ENCODE peak calls at places on chromosomes 12 and 14, in four cellular contexts. M, Q, G and C are unnamed samples.

GRCh38 chr14:31255286-31255685 is 47.7 kb upstream of the HECTD1 start:
- DNase-seq in G (no peak), M (no peak), Q (no peak), C (no peak)

GRCh38 chr12:83470749-83471148 is 784.0 kb downstream of the TMTC2 start:
- DNase-seq in Q (no peak), G (no peak), M (no peak), C (no peak)

GRCh38 chr14:56159066-56159465 is 40.9 kb downstream of the PELI2 start:
- DNase-seq in G (no peak), Q (no peak), M (no peak), C (no peak)

GRCh38 chr14:93207468-93208308 is 632 bp downstream of the UBR7 start:
- DNase-seq in M (peak; percentile 40), Q (peak; percentile 80), G (no peak), C (no peak)

GRCh38 chr12:123142948-123143752 is 7.7 kb downstream of the PITPNM2 start:
- DNase-seq in Q (peak; percentile 77), G (no peak), M (no peak), C (no peak)

GRCh38 chr12:130572553-130572952 is 143.5 kb downstream of the RIMBP2 start:
- DNase-seq in M (no peak), Q (no peak), G (no peak), C (no peak)

GRCh38 chr14:96519970-96520369 is 17.8 kb downstream of the PAPOLA start:
- DNase-seq in M (no peak), G (no peak), Q (no peak), C (no peak)

GRCh38 chr12:3627336-3627735 is 125.6 kb downstream of the CRACR2A start:
- DNase-seq in M (no peak), G (no peak), Q (no peak), C (no peak)

GRCh38 chr12:2052861-2053674 is at the start of gene CACNA1C:
- DNase-seq in Q (peak; percentile 86), M (peak; percentile 34), G (no peak), C (peak; percentile 64)

GRCh38 chr14:100784523-100785337 is 41.2 kb upstream of the MEG3 start:
- DNase-seq in Q (peak; percentile 24), M (no peak), G (no peak), C (no peak)

GRCh38 chr12:51632598-51632997 is 41.6 kb downstream of the SCN8A start:
- DNase-seq in G (no peak), M (no peak), Q (no peak), C (peak; percentile 7)

GRCh38 chr12:98439471-98440164 is 75.8 kb upstream of the TMPO start:
- DNase-seq in G (peak; percentile 37), Q (no peak), M (no peak), C (no peak)

GRCh38 chr12:29072631-29073030 is 76.4 kb upstream of the FAR2 start:
- DNase-seq in Q (no peak), M (no peak), G (no peak), C (no peak)

GRCh38 chr12:78530065-78530765 is 334.4 kb upstream of the SYT1 start:
- DNase-seq in M (no peak), Q (no peak), G (no peak), C (no peak)

GRCh38 chr12:4440187-4440941 is 5.3 kb downstream of the FGF6 start:
- DNase-seq in G (peak; percentile 78), Q (no peak), M (no peak), C (no peak)

GRCh38 chr14:66508846-66509621 is 1.1 kb downstream of the GPHN start:
- DNase-seq in Q (peak; percentile 68), G (no peak), M (no peak), C (peak; percentile 37)

GRCh38 chr14:67487937-67488893 is at the start of gene TMEM229B:
- DNase-seq in M (peak; percentile 66), Q (no peak), G (no peak), C (no peak)

GRCh38 chr12:124654666-124655316 is 87.4 kb upstream of the NCOR2 start:
- DNase-seq in Q (peak; percentile 87), G (no peak), M (peak; percentile 57), C (peak; percentile 35)

GRCh38 chr14:60093088-60093487 is 1.4 kb downstream of the PCNX4 start:
- DNase-seq in G (no peak), M (no peak), Q (no peak), C (no peak)

GRCh38 chr14:65840118-65840751 is 427.7 kb downstream of the FUT8 start:
- DNase-seq in G (no peak), Q (no peak), M (no peak), C (no peak)

GRCh38 chr12:27330846-27331245 is 1.8 kb upstream of the BMAL2 start:
- DNase-seq in G (no peak), Q (no peak), M (no peak), C (peak; percentile 6)

GRCh38 chr12:121289962-121290361 is 6.5 kb downstream of the CAMKK2 start:
- DNase-seq in Q (no peak), G (no peak), M (no peak), C (no peak)

GRCh38 chr12:117333331-117334000 is 28.0 kb downstream of the NOS1 start:
- DNase-seq in Q (no peak), G (no peak), M (no peak), C (no peak)

GRCh38 chr14:63045612-63046320 is 508 bp upstream of the KCNH5 start:
- DNase-seq in Q (no peak), M (no peak), G (no peak), C (no peak)

GRCh38 chr12:130633771-130634170 is 82.3 kb downstream of the RIMBP2 start:
- DNase-seq in M (peak; percentile 29), G (no peak), Q (peak; percentile 59), C (peak; percentile 77)

GRCh38 chr12:61993734-61994345 is 266.4 kb upstream of the USP15 start:
- DNase-seq in M (no peak), G (no peak), Q (no peak), C (no peak)

GRCh38 chr12:102096855-102097254 is 23.1 kb downstream of the NUP37 start:
- DNase-seq in G (no peak), M (no peak), Q (no peak), C (no peak)

GRCh38 chr12:89707992-89708792 is 446 bp downstream of the ATP2B1 start:
- DNase-seq in G (no peak), M (peak; percentile 36), Q (peak; percentile 79), C (peak; percentile 22)

GRCh38 chr14:104341532-104342434 is 203.4 kb downstream of the KIF26A start:
- DNase-seq in M (peak; percentile 49), G (no peak), Q (peak; percentile 73), C (no peak)

GRCh38 chr12:104790296-104791125 is 167.6 kb downstream of the SLC41A2 start:
- DNase-seq in G (no peak), M (peak; percentile 40), Q (peak; percentile 67), C (no peak)

GRCh38 chr14:104937694-104938365 is 13.2 kb downstream of the PLD4 start:
- DNase-seq in M (no peak), G (no peak), Q (no peak), C (no peak)

GRCh38 chr14:33254876-33255275 is 316.2 kb downstream of the NPAS3 start:
- DNase-seq in Q (no peak), M (no peak), G (no peak), C (no peak)

GRCh38 chr14:21748869-21749303 is 75.3 kb upstream of the OR4E1 start:
- DNase-seq in Q (no peak), G (no peak), M (no peak), C (peak; percentile 29)

DNA sequence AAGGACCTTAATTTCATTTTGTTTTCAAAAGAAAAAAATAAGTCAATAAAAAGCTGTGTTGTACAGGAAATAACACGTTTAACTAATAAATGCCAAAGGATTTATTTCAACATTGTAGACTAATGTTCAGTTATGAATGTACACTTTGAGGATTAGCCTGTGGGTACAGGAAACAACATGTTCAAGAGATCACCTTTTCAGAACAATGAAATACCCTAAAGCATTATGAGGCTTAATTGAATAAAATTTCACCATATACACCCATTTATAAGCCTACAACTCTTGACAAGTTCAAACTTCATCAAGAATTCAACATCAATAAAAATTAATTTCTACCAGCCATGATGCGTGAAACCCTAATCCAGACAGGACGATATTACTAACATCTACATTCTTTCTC is 56.6 kb upstream of the SLC6A15 start:
- DNase-seq in Q (no peak), M (no peak), G (no peak), C (no peak)
- TF ChIP-seq POLR2AphosphoS5 in Q (no peak), M (no peak), G (no peak), C (no peak)

DNA sequence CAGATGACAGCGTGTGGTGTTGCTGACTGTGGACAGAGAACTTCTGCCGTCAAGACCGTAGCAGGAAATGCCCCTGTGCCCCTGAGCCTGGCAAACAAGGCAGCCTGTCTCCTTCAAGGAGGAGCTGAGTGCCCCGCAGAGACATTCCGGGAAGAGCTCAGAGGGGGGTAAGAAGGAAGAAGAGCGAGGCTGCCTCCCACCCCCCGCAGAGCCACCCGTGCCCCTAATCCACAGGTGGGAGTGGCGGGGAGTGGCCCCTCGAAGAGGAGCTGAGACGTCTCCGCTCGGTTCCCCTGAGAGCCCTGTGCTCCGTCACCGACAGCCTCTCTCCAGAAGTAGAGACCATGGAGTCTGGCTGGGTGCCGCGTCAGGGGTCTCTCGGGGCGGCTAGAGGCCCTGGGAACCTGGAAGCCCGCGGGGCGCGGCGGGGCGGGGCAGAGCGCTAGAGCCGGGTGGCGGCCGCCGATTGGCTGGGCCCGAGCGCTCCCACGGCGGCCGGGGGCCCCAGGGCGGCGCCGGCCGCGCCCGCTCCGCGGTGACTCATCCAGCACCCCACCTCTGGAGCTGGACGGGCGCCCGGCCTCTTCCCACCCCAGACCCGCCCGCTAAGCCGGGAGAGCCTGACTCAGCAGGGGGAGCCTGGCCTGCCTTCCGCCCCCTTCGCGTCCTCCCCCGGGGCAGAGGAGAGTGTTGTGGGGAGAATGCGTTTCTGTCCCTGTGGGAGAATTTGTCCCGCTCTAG is 25.2 kb upstream of the KRT78 start:
- DNase-seq in Q (peak; percentile 93), G (peak; percentile 96), M (peak; percentile 87), C (peak; percentile 89)
- TF ChIP-seq POLR2A in Q (no peak), G (no peak), M (no peak), C (no peak)

GRCh38 chr14:101884537-101885253 is 79.7 kb upstream of the DYNC1H1 start:
- DNase-seq in M (no peak), G (no peak), Q (peak; percentile 55), C (no peak)
- TF ChIP-seq POLR2AphosphoS5 in M (no peak), G (no peak), Q (no peak), C (no peak)

GRCh38 chr14:20682435-20683124 is 1.8 kb upstream of the RNASE4 start:
- DNase-seq in M (peak; percentile 84), G (peak; percentile 95), Q (peak; percentile 96), C (peak; percentile 90)

GRCh38 chr14:20680363-20680762 is 4.0 kb upstream of the RNASE4 start:
- DNase-seq in M (no peak), Q (no peak), G (no peak), C (no peak)

GRCh38 chr14:20680843-20681347 is 3.5 kb upstream of the RNASE4 start:
- DNase-seq in G (no peak), Q (no peak), M (peak; percentile 41), C (no peak)

GRCh38 chr14:20682127-20682434 is 2.3 kb upstream of the RNASE4 start:
- DNase-seq in M (peak; percentile 53), G (no peak), Q (no peak), C (no peak)

DNA sequence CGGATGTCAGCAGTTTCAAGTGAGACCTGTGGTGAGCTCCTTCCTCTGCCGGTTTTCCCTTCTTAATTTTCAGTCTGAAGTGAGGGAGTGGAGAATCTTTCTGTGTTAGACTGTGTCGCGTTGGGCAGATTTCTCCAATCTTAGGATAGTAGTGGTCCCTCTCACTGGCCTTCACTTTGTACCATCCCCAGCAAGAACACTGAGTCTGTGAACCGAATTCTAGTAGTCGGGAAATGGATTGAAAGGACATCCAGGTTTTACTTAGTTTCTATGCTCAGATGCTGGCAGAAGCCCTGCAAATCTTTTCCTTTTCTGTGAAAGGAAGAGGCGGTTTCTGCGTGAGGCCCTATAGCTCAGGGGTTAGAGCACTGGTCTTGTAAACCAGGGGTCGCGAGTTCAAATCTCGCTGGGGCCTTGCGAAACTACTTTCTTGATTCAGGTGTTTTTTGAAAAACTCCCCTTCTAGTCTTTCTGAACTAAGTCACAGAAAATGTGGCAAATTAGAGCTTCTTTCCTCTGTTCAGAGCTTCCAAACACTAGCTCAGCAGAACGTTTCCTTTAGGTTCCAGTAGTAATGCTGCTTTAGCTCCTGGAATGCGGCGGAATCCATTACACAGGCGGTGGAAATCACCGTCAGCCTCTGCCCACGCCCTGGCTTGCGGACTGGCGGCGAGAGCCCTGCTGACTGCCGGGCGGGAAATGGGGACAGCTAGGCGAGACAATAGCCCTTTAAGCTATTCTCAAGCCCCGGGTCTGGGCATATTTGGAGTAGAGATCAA is 2.8 kb upstream of the RNASE4 start:
- DNase-seq in M (peak; percentile 86), G (peak; percentile 98), Q (peak; percentile 93), C (peak; percentile 76)
- TF ChIP-seq POLR2A in M (no peak), G (no peak), Q (no peak), C (peak; percentile 6)